ENCODE peak calls at places on chromosomes 4 and X, in nine cellular contexts. Z, A, V, R, T, S, C, G and E are unnamed samples.
A peak's percentile ranks its signal among the peaks of the same experiment; 100 is the strongest.

GRCh38 chr4:175290401-175290800 is 372.2 kb downstream of the ADAM29 start:
- DNase-seq in Z (no peak), A (no peak), V (peak; percentile 30), R (no peak), T (no peak), S (no peak), C (no peak), G (peak; percentile 66), E (no peak)

GRCh38 chrX:15269120-15269519 is 763 bp downstream of the ASB9 start:
- DNase-seq in Z (no peak), A (no peak), V (no peak), R (no peak), T (no peak), S (no peak), C (no peak), G (no peak), E (no peak)

GRCh38 chrX:11944486-11944885 is 186.4 kb downstream of the MSL3 start:
- DNase-seq in Z (no peak), A (peak; percentile 44), V (peak; percentile 60), R (no peak), T (no peak), S (no peak), C (peak; percentile 38), G (peak; percentile 55), E (no peak)

GRCh38 chr4:1047106-1047975 is 35.9 kb downstream of the FGFRL1 start:
- DNase-seq in Z (no peak), A (no peak), V (no peak), R (peak; percentile 57), T (no peak), S (peak; percentile 64), C (peak; percentile 6), G (no peak), E (peak; percentile 15)

GRCh38 chrX:32644476-32644875 is 566.9 kb downstream of the DMD start:
- DNase-seq in Z (no peak), A (no peak), V (no peak), R (no peak), T (no peak), S (no peak), C (no peak), G (no peak), E (no peak)

GRCh38 chr4:20462426-20463175 is 210.9 kb downstream of the SLIT2 start:
- DNase-seq in Z (no peak), A (no peak), V (no peak), R (no peak), T (no peak), S (no peak), C (no peak), G (peak; percentile 20), E (no peak)

GRCh38 chrX:19541196-19541595 is 25.9 kb upstream of the MAP3K15 start:
- DNase-seq in Z (no peak), A (no peak), V (no peak), R (no peak), T (no peak), S (no peak), C (no peak), G (no peak), E (no peak)

GRCh38 chrX:134406230-134406794 is 53.7 kb upstream of the HPRT1 start:
- DNase-seq in Z (no peak), A (no peak), V (no peak), R (no peak), T (no peak), S (no peak), C (peak; percentile 21), G (no peak), E (no peak)

GRCh38 chrX:133965321-133965720 is 20.1 kb downstream of the GPC3 start:
- DNase-seq in Z (no peak), A (no peak), V (no peak), R (no peak), T (no peak), S (no peak), C (no peak), G (no peak), E (no peak)

DNA sequence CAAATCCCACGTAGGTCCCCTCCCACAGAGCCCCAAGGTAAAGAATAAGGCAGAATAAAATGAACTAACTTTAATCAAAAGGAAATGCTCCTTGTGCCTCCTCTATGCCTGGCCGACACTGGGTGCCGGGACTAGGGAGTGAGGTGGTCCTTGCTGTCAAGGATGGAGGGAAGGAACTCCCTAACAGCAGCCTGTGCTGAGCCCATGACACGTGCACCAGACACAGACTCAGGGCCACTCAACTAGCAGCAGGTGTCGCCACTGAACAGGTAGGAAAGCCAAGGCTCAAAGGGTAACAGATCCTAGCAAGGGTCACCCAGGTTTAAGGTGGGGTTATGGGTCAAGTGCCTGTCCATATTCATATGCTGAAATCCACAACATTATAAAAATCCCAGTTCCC is 29.2 kb downstream of the MSX1 start:
- DNase-seq in Z (no peak), A (no peak), V (peak; percentile 18), R (no peak), T (no peak), S (no peak), C (no peak), G (no peak), E (no peak)
- TF ChIP-seq CTCF in Z (no peak), A (no peak), V (peak; percentile 7), R (no peak), T (no peak), S (no peak), C (no peak), G (no peak), E (no peak)

GRCh38 chr4:89625599-89626293 is 211.2 kb downstream of the SNCA start:
- DNase-seq in Z (no peak), A (no peak), V (no peak), R (no peak), T (no peak), S (no peak), C (no peak), G (no peak), E (no peak)
- TF ChIP-seq CTCF in Z (no peak), A (no peak), V (no peak), R (no peak), T (no peak), S (no peak), C (no peak), G (no peak), E (no peak)

DNA sequence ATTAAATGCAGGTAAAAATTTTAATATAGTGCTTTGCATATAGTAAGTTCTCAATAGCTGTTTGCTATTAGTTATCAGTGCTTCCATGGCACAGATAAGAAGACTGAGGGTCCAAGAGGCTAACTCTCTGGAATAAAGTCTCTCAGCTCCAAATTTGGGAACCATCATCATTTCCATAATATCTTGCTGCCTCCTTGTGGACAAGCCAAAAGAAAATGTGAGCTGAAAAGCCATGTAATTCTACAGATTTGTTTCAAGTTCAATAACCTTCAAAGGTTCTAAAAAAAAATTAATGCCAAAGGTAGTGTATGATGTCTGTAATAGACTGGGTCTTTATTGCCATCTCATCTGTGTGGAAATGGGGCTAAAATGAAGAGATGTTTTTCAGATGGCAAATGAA is 136.9 kb upstream of the VCX start:
- DNase-seq in Z (no peak), A (no peak), V (peak; percentile 4), R (no peak), T (no peak), S (no peak), C (no peak), G (peak; percentile 6), E (no peak)
- TF ChIP-seq CTCF in Z (no peak), A (no peak), V (peak; percentile 28), R (peak; percentile 11), T (no peak), S (peak; percentile 14), C (no peak), G (peak; percentile 22), E (no peak)

GRCh38 chr4:139170932-139171331 is 6.1 kb downstream of the ELF2 start:
- DNase-seq in Z (no peak), A (no peak), V (no peak), R (no peak), T (no peak), S (no peak), C (no peak), G (no peak), E (no peak)
- TF ChIP-seq CTCF in Z (no peak), A (no peak), V (no peak), R (no peak), T (no peak), S (no peak), C (no peak), G (no peak), E (no peak)

DNA sequence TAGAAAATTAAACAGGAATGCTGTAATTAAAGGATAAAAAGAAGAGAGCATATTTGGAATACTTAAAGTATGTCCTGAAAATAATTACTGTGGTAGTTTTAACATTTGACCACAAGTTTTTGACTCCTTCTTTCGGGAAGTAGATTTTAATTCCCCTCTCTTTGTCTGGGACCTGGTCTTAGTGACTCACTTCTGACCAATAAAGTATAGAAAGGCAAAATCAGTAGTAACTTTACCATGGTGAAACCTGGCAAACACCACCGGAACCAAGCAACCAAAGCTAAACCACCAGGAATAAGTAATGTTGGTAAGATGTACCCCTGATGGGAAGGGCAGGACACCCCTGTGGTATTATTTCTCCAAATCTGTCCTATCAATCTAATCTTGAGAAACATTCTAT is 314.8 kb downstream of the PDHA2 start:
- DNase-seq in Z (no peak), A (no peak), V (no peak), R (no peak), T (no peak), S (no peak), C (no peak), G (peak; percentile 64), E (no peak)
- TF ChIP-seq CTCF in Z (no peak), A (no peak), V (no peak), R (no peak), T (no peak), S (no peak), C (no peak), G (no peak), E (no peak)

DNA sequence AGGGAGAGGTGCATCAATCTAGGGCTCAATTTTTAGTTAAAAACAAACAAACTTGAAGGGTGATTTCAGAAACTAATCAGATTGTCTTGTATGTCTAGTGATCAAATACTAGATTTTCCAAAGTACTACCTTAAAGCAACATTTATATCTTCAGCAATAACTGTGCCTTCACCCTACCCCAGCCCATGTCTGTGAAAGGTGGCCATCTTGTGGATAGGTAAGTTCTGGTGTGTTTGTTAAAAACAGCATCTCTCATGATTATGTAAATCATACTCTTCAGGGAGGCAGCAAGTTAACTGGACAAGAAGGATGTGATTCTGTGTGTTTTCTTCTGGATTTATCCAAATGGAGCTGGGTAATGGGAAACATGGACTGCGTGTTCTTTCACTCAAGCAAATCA is 81.4 kb upstream of the ACSL1 start:
- DNase-seq in Z (no peak), A (no peak), V (peak; percentile 22), R (no peak), T (no peak), S (no peak), C (no peak), G (no peak), E (no peak)
- TF ChIP-seq CTCF in Z (no peak), A (no peak), V (no peak), R (no peak), T (no peak), S (no peak), C (no peak), G (no peak), E (no peak)

DNA sequence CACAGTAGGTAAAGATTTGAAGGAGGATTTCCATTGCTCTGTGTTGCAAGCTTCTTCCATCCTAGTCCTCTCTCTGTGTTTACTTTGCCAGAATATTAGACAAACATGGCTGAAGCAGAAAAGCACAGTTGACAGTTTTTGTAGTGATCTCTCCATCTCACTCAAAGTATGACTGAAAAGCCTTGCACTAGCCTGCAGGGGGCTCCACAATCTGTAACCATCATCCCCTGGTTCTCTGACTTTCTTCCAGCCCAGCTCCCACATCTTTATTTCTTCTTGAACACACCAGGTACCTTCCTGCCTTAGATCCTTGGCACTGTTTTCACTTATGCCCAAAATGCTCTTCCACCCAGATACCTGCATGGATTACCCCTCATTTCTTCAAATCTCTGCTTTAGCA is 34.1 kb upstream of the HHIP start:
- DNase-seq in Z (no peak), A (peak; percentile 31), V (peak; percentile 36), R (no peak), T (no peak), S (no peak), C (peak; percentile 21), G (no peak), E (no peak)
- TF ChIP-seq CTCF in Z (no peak), A (peak; percentile 59), V (no peak), R (no peak), T (no peak), S (no peak), C (peak; percentile 55), G (peak; percentile 53), E (no peak)